ENCODE peak calls at places on chromosome X, in ten cellular contexts. A is activated T-cell treated with anti-CD3 and anti-CD28 coated beads, Interleukin-2, amount 50 U/mL, for 72 hours; N is non-pigmented ciliary epithelial cell; X is iPS DF 6.9; E is activated T-helper 9 cell treated with anti-CD3 and anti-CD28 coated beads, Interleukin-2, amount 50 U/mL, for 16 hours; Z is cardiac muscle cell; G is NT2/D1; U is pons; P is activated CD8-positive, alpha-beta T cell treated with anti-CD3 and anti-CD28 coated beads, Interleukin-2, amount 10 ng/mL, durations not matched to agents 7 days and 5 days; F is NCI-H774. J is an unnamed sample.
A peak's percentile ranks its signal among the peaks of the same experiment; 100 is the strongest.

GRCh38 chrX:104697264-104697663 is 131.3 kb downstream of the IL1RAPL2 start:
- DNase-seq in U (no peak), E (no peak), F (no peak), A (no peak), Z (no peak), P (no peak), X (no peak), G (no peak), N (no peak), J (no peak)

GRCh38 chrX:71098951-71099506 is 3.4 kb downstream of the FOXO4 start:
- DNase-seq in G (peak; percentile 72), F (no peak), P (no peak), U (no peak), A (no peak), X (no peak), Z (no peak), N (no peak), E (no peak), J (no peak)

GRCh38 chrX:12956704-12957541 is 18.0 kb upstream of the TMSB4X start:
- DNase-seq in F (no peak), U (peak; percentile 60), X (no peak), G (no peak), P (peak; percentile 78), Z (no peak), E (no peak), A (peak; percentile 76), N (no peak), J (no peak)

GRCh38 chrX:113947548-113947947 is 636.3 kb upstream of the HTR2C start:
- DNase-seq in Z (peak; percentile 18), P (no peak), A (no peak), N (no peak), F (no peak), E (no peak), U (no peak), X (no peak), G (no peak), J (no peak)

GRCh38 chrX:130916636-130917422 is 13.8 kb upstream of the ENOX2 start:
- DNase-seq in U (peak; percentile 49), G (peak; percentile 23), N (no peak), F (peak; percentile 7), A (peak; percentile 42), E (no peak), X (peak; percentile 33), P (peak; percentile 41), Z (peak; percentile 70), J (peak; percentile 5)

GRCh38 chrX:69968956-69969355 is 80.8 kb downstream of the AWAT2 start:
- DNase-seq in G (no peak), U (peak; percentile 1), A (no peak), N (no peak), F (no peak), Z (no peak), E (no peak), P (no peak), X (no peak), J (no peak)

GRCh38 chrX:129726307-129727111 is 12.3 kb upstream of the XPNPEP2 start:
- DNase-seq in A (peak; percentile 44), E (no peak), X (peak; percentile 48), G (peak; percentile 30), U (peak; percentile 69), F (peak; percentile 32), P (no peak), N (peak; percentile 19), Z (peak; percentile 60), J (no peak)

GRCh38 chrX:15129412-15129811 is 140.5 kb downstream of the ASB9 start:
- DNase-seq in G (no peak), P (no peak), X (no peak), U (no peak), F (no peak), N (no peak), E (no peak), A (peak; percentile 6), Z (no peak), J (no peak)

GRCh38 chrX:56025872-56026571 is 206.1 kb upstream of the KLF8 start:
- DNase-seq in P (no peak), U (no peak), A (no peak), F (no peak), X (no peak), E (no peak), N (no peak), G (no peak), Z (no peak), J (no peak)

GRCh38 chrX:131734621-131735020 is 190.7 kb downstream of the OR13H1 start:
- DNase-seq in E (peak; percentile 32), X (no peak), P (no peak), U (peak; percentile 6), A (peak; percentile 83), F (no peak), Z (no peak), G (no peak), N (no peak), J (no peak)

GRCh38 chrX:66602381-66602938 is 36.4 kb downstream of the EDA2R start:
- DNase-seq in F (no peak), N (no peak), U (peak; percentile 91), E (no peak), X (no peak), A (no peak), P (no peak), G (no peak), Z (no peak), J (no peak)

GRCh38 chrX:77894921-77895886 is at the start of gene MAGT1:
- DNase-seq in U (peak; percentile 96), X (peak; percentile 71), Z (peak; percentile 94), N (peak; percentile 85), A (peak; percentile 92), P (peak; percentile 94), E (peak; percentile 81), G (peak; percentile 94), F (peak; percentile 93), J (peak; percentile 86)

GRCh38 chrX:135973025-135973547 is 702 bp downstream of the MMGT1 start:
- DNase-seq in E (no peak), X (no peak), N (no peak), A (no peak), F (no peak), P (peak; percentile 23), G (no peak), Z (peak; percentile 5), U (peak; percentile 60), J (no peak)

GRCh38 chrX:69615779-69616519 is at the start of gene EDA:
- DNase-seq in G (peak; percentile 90), U (peak; percentile 85), A (peak; percentile 74), P (peak; percentile 58), E (peak; percentile 54), F (peak; percentile 71), X (peak; percentile 57), N (peak; percentile 9), Z (peak; percentile 91), J (no peak)

GRCh38 chrX:25007059-25008053 is 8.4 kb downstream of the ARX start:
- DNase-seq in E (no peak), G (no peak), X (no peak), P (no peak), F (no peak), Z (no peak), U (no peak), N (no peak), A (no peak), J (no peak)

GRCh38 chrX:12949927-12950656 is 24.8 kb upstream of the TMSB4X start:
- DNase-seq in X (no peak), G (no peak), E (peak; percentile 82), N (peak; percentile 65), F (peak; percentile 1), P (peak; percentile 90), U (peak; percentile 89), Z (no peak), A (peak; percentile 90), J (no peak)